ENCODE peak calls at places on chromosome 2, in nine cellular contexts. O is IMR-90, T is PC-3, V is heart right ventricle, X is kidney, C is thoracic aorta, B is A549, M is astrocyte, S is psoas muscle. G is an unnamed sample. For H3K9me3, the result is how much of the 10 kb centered on the place peaks cover.

GRCh38 chr2:237441605-237442004 is 27.6 kb upstream of the COL6A3 start:
- DNase-seq in B (no peak), M (peak), X (no peak), V (no peak), T (no peak), O (peak), C (no peak), S (no peak), G (no peak)

GRCh38 chr2:217818293-217818850 is 184.4 kb downstream of the TNS1 start:
- DNase-seq in T (no peak), S (no peak), O (no peak), C (no peak), V (no peak), X (peak), M (no peak), B (no peak), G (no peak)

GRCh38 chr2:83081835-83082522 is 1377.1 kb downstream of the SUCLG1 start:
- DNase-seq in M (peak), T (peak), O (peak), S (no peak), V (no peak), C (no peak), X (no peak), B (no peak), G (peak)

GRCh38 chr2:230798769-230799399 is 65.9 kb upstream of the ITM2C start:
- DNase-seq in B (peak), C (no peak), V (no peak), S (no peak), M (no peak), T (peak), O (peak), X (no peak), G (no peak)

GRCh38 chr2:239438968-239439367 is 38.1 kb upstream of the HDAC4 start:
- DNase-seq in X (no peak), M (no peak), O (no peak), C (no peak), V (no peak), B (no peak), T (no peak), S (no peak), G (no peak)

GRCh38 chr2:176817061-176817565 is 395.5 kb upstream of the HNRNPA3 start:
- DNase-seq in M (no peak), V (no peak), X (no peak), O (no peak), T (peak), C (no peak), S (no peak), B (no peak), G (no peak)

GRCh38 chr2:151766421-151767153 is 32.3 kb upstream of the NEB start:
- DNase-seq in M (no peak), C (no peak), S (no peak), X (no peak), B (no peak), O (peak), T (no peak), V (no peak), G (no peak)

GRCh38 chr2:221025397-221025796 is 546.7 kb downstream of the EPHA4 start:
- DNase-seq in M (no peak), S (no peak), T (peak), O (no peak), C (no peak), X (no peak), V (no peak), B (no peak), G (no peak)

GRCh38 chr2:223093436-223093839 is 41.4 kb downstream of the KCNE4 start:
- DNase-seq in S (peak), M (peak), X (no peak), C (no peak), T (peak), V (peak), O (peak), B (no peak), G (peak)

GRCh38 chr2:38467768-38468463 is 90.8 kb upstream of the ATL2 start:
- DNase-seq in V (no peak), M (no peak), T (peak), S (no peak), B (no peak), X (no peak), C (no peak), O (no peak), G (no peak)

GRCh38 chr2:137117385-137117784 is 352.0 kb downstream of the THSD7B start:
- DNase-seq in S (no peak), T (peak), V (no peak), X (no peak), O (no peak), B (no peak), M (peak), C (no peak), G (no peak)

GRCh38 chr2:111537078-111537620 is 346.8 kb downstream of the ANAPC1 start:
- DNase-seq in X (no peak), O (no peak), V (no peak), C (no peak), M (no peak), T (no peak), S (no peak), B (no peak), G (no peak)

GRCh38 chr2:63846487-63846886 is 4.8 kb downstream of the UGP2 start:
- DNase-seq in T (no peak), V (no peak), M (no peak), X (no peak), B (no peak), S (no peak), O (no peak), C (no peak), G (no peak)

GRCh38 chr2:199973703-199974102 is 18.3 kb downstream of the MAIP1 start:
- DNase-seq in V (no peak), S (no peak), X (no peak), B (peak), C (no peak), T (peak), O (peak), M (peak), G (no peak)

GRCh38 chr2:48812376-48812775 is 56.9 kb upstream of the LHCGR start:
- DNase-seq in B (no peak), T (no peak), O (no peak), S (no peak), M (no peak), C (no peak), V (no peak), X (no peak), G (no peak)

GRCh38 chr2:108270768-108271506 is 17.8 kb upstream of the SULT1C2 start:
- DNase-seq in V (no peak), T (no peak), O (no peak), X (no peak), B (no peak), C (no peak), M (no peak), S (no peak), G (no peak)

GRCh38 chr2:197306024-197306690 is 4.4 kb downstream of the ANKRD44 start:
- DNase-seq in M (no peak), C (no peak), O (no peak), V (no peak), B (no peak), T (no peak), X (no peak), S (no peak), G (no peak)

GRCh38 chr2:105437708-105438103 is 38.9 kb upstream of the FHL2 start:
- DNase-seq in X (no peak), O (peak), C (no peak), S (no peak), V (no peak), M (peak), T (no peak), B (no peak), G (no peak)

GRCh38 chr2:237720962-237721361 is 77.6 kb upstream of the RBM44 start:
- DNase-seq in T (no peak), V (no peak), C (no peak), B (no peak), O (peak), S (no peak), M (peak), X (no peak), G (no peak)

GRCh38 chr2:219597552-219598307 is at the start of gene STK11IP:
- DNase-seq in T (peak), S (peak), X (peak), V (peak), B (peak), C (peak), O (peak), M (peak), G (peak)

GRCh38 chr2:219595250-219595649 is 2.4 kb upstream of the STK11IP start:
- DNase-seq in X (no peak), V (no peak), S (no peak), O (peak), M (peak), B (no peak), T (no peak), C (no peak), G (no peak)

GRCh38 chr2:219593154-219593553 is 4.5 kb upstream of the STK11IP start:
- DNase-seq in S (no peak), C (no peak), T (no peak), M (no peak), B (no peak), O (no peak), X (no peak), V (no peak), G (no peak)

GRCh38 chr2:219598308-219599078 is 836 bp downstream of the STK11IP start:
- DNase-seq in X (no peak), C (no peak), S (no peak), M (no peak), V (no peak), B (no peak), O (no peak), T (no peak), G (peak)

GRCh38 chr2:219596954-219597551 is 604 bp upstream of the STK11IP start:
- DNase-seq in S (no peak), V (no peak), X (no peak), T (peak), B (peak), O (peak), M (no peak), C (no peak), G (peak)
- H3K27ac ChIP-seq in S (peak), V (peak), X (peak), T (peak), B (peak), O (peak), M (peak), C (peak), G (peak)

DNA sequence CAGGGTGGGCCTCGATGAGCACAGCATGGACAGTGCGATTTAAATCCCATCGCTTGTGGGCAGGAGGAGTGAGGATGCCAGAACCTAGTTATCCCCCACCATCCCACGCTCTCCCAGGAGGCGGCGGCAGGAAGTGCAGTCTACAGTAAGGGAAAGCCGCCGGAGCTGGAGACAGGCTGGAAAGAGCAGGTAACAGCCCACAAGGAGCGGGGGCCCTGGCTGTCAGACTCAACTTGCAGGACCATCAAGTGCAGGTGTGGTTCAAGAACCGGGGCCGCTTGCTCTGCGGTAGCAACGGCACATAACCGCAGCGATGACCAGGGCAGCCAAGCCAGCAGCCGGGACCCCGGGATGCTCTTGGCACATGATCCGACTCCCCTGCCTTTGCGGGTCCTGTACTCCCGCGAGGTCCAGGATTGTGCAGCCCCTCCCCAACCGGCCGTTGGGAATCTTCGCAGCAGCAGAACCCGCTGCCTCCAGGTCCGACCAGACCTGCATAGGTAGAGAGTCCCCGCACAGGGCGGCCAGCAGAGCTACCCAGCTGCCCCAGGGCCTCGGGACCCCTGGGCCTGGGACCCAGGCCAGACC is 82.1 kb downstream of the BIN1 start:
- DNase-seq in X (peak), T (no peak), O (peak), M (peak), C (no peak), V (no peak), B (peak), S (no peak), G (no peak)
- TF ChIP-seq CTCF in X (peak), T (no peak), O (peak), M (peak), C (peak), V (no peak), B (no peak), S (no peak), G (no peak)

DNA sequence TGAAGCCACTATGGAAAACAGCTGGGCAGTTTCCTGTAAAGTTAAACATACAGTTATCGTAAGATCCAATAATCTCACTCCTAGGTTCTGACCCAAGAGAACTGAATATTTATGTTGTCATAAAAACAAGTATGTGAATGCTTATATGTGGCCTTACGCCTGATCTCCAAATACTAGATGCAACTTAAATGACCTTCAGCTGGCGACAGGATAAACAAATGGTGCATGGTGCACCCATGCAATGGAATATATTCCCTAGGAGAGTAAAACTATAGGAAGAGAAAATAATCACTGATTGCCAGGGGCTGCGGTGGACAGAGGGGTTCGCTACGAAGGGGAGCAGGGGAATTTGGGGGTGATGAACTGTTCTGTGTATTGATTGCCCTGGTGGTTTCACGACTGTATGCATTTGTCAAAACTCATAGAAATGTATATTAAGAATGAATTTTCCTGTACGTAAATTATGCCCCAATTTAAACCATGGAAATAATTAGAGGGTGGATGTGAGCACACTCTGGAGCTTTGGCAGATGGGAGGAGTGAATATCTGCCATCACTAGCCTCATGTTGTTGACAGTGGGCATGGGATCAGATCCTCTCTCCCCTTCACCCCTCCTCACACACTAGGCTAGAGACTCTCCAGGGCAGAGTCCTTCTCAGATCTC is 100.8 kb upstream of the MYCN start:
- DNase-seq in V (no peak), C (no peak), T (no peak), X (no peak), S (no peak), B (no peak), M (no peak), O (no peak), G (no peak)
- H3K9me3 ChIP-seq in V (under half), C (under half), T (under half), X (under half), S (under half), B (under half), M (under half), O (under half), G (under half)

GRCh38 chr2:27245620-27246019 is 17.2 kb downstream of the SLC30A3 start:
- DNase-seq in M (no peak), O (no peak), T (no peak), C (no peak), B (no peak), S (no peak), V (no peak), X (no peak), G (no peak)
- H3K27ac ChIP-seq in M (no peak), O (no peak), T (no peak), C (no peak), B (no peak), S (no peak), V (no peak), X (no peak), G (no peak)

GRCh38 chr2:202149953-202150352 is 76.9 kb downstream of the KIAA2012 start:
- DNase-seq in S (no peak), X (no peak), O (no peak), C (no peak), M (peak), T (no peak), B (no peak), V (no peak), G (no peak)

GRCh38 chr2:202152104-202152771 is 79.2 kb downstream of the KIAA2012 start:
- DNase-seq in C (no peak), S (no peak), T (no peak), V (no peak), O (peak), M (peak), X (no peak), B (no peak), G (no peak)

GRCh38 chr2:202147775-202148174 is 74.7 kb downstream of the KIAA2012 start:
- DNase-seq in X (no peak), O (peak), C (no peak), B (no peak), V (no peak), S (no peak), T (no peak), M (peak), G (no peak)

GRCh38 chr2:202148515-202149154 is 75.6 kb downstream of the KIAA2012 start:
- DNase-seq in V (no peak), T (no peak), M (no peak), O (no peak), X (no peak), B (no peak), C (no peak), S (no peak), G (no peak)

GRCh38 chr2:202149155-202149762 is 76.2 kb downstream of the KIAA2012 start:
- DNase-seq in C (no peak), O (peak), S (peak), V (peak), T (no peak), X (no peak), M (peak), B (no peak), G (no peak)
- TF ChIP-seq CTCF in C (no peak), O (no peak), S (no peak), V (no peak), T (no peak), X (no peak), M (no peak), B (no peak), G (no peak)

GRCh38 chr2:1405967-1406366 is 7.3 kb upstream of the TPO start:
- DNase-seq in O (no peak), S (no peak), M (no peak), T (no peak), C (no peak), X (no peak), B (no peak), V (no peak), G (no peak)

GRCh38 chr2:1406434-1406833 is 6.8 kb upstream of the TPO start:
- DNase-seq in M (no peak), O (no peak), S (no peak), C (no peak), X (peak), B (no peak), V (no peak), T (no peak), G (no peak)

GRCh38 chr2:1405124-1405523 is 8.1 kb upstream of the TPO start:
- DNase-seq in B (no peak), V (no peak), C (no peak), X (no peak), O (no peak), T (no peak), S (no peak), M (no peak), G (no peak)

GRCh38 chr2:1403565-1403964 is 9.7 kb upstream of the TPO start:
- DNase-seq in C (no peak), S (no peak), B (no peak), O (no peak), M (no peak), T (no peak), X (peak), V (no peak), G (no peak)

GRCh38 chr2:1407950-1408695 is 5.1 kb upstream of the TPO start:
- DNase-seq in C (no peak), V (no peak), B (no peak), M (no peak), O (no peak), S (no peak), T (no peak), X (no peak), G (no peak)
- H3K9me3 ChIP-seq in C (under half), V (under half), B (under half), M (under half), O (under half), S (under half), T (under half), X (under half), G (under half)

G was measured in body of pancreas.